ENCODE peak calls at places on chromosomes 5 and 9, in nine cellular contexts. One of them, this sample, is unnamed.

GRCh38 chr9:133502112-133502511 is 22.6 kb downstream of the MYMK start:
- DNase-seq in ovary: no peak
- DNase-seq in fibroblast of mammary gland: no peak
- DNase-seq in IMR-90: no peak
- DNase-seq in spleen: no peak
- DNase-seq in dorsolateral prefrontal cortex: no peak
- DNase-seq in PC-9: no peak
- DNase-seq in foreskin fibroblast: no peak
- DNase-seq in upper lobe of right lung: no peak
- DNase-seq in this sample: no peak

GRCh38 chr5:98638111-98638510 is 135.4 kb upstream of the RGMB start:
- DNase-seq in dorsolateral prefrontal cortex: no peak
- DNase-seq in spleen: no peak
- DNase-seq in ovary: no peak
- DNase-seq in upper lobe of right lung: no peak
- DNase-seq in IMR-90: no peak
- DNase-seq in PC-9: no peak
- DNase-seq in foreskin fibroblast: peak
- DNase-seq in fibroblast of mammary gland: no peak
- DNase-seq in this sample: no peak

GRCh38 chr5:88188458-88189132 is 80.0 kb downstream of the TMEM161B start:
- DNase-seq in spleen: no peak
- DNase-seq in upper lobe of right lung: no peak
- DNase-seq in dorsolateral prefrontal cortex: no peak
- DNase-seq in ovary: no peak
- DNase-seq in foreskin fibroblast: peak
- DNase-seq in IMR-90: no peak
- DNase-seq in PC-9: no peak
- DNase-seq in fibroblast of mammary gland: peak
- DNase-seq in this sample: peak

GRCh38 chr5:31656806-31657205 is 17.9 kb downstream of the PDZD2 start:
- DNase-seq in dorsolateral prefrontal cortex: no peak
- DNase-seq in PC-9: no peak
- DNase-seq in upper lobe of right lung: no peak
- DNase-seq in ovary: no peak
- DNase-seq in fibroblast of mammary gland: no peak
- DNase-seq in foreskin fibroblast: no peak
- DNase-seq in spleen: no peak
- DNase-seq in IMR-90: no peak
- DNase-seq in this sample: no peak

GRCh38 chr5:112878760-112879159 is 17.7 kb downstream of the SRP19 start:
- DNase-seq in upper lobe of right lung: no peak
- DNase-seq in fibroblast of mammary gland: no peak
- DNase-seq in foreskin fibroblast: no peak
- DNase-seq in IMR-90: peak
- DNase-seq in spleen: no peak
- DNase-seq in dorsolateral prefrontal cortex: no peak
- DNase-seq in ovary: no peak
- DNase-seq in PC-9: peak
- DNase-seq in this sample: peak

GRCh38 chr5:61228691-61229280 is 66.5 kb upstream of the SMIM15 start:
- DNase-seq in IMR-90: peak
- DNase-seq in foreskin fibroblast: peak
- DNase-seq in upper lobe of right lung: no peak
- DNase-seq in fibroblast of mammary gland: peak
- DNase-seq in ovary: no peak
- DNase-seq in dorsolateral prefrontal cortex: peak
- DNase-seq in spleen: no peak
- DNase-seq in PC-9: peak
- DNase-seq in this sample: peak

GRCh38 chr5:139904566-139905400 is 109.2 kb downstream of the PSD2 start:
- DNase-seq in fibroblast of mammary gland: peak
- DNase-seq in upper lobe of right lung: peak
- DNase-seq in spleen: peak
- DNase-seq in dorsolateral prefrontal cortex: no peak
- DNase-seq in foreskin fibroblast: peak
- DNase-seq in IMR-90: no peak
- DNase-seq in ovary: peak
- DNase-seq in PC-9: no peak
- DNase-seq in this sample: no peak

GRCh38 chr9:18678846-18679245 is 204.9 kb downstream of the ADAMTSL1 start:
- DNase-seq in spleen: no peak
- DNase-seq in fibroblast of mammary gland: peak
- DNase-seq in foreskin fibroblast: no peak
- DNase-seq in PC-9: no peak
- DNase-seq in dorsolateral prefrontal cortex: no peak
- DNase-seq in IMR-90: no peak
- DNase-seq in upper lobe of right lung: no peak
- DNase-seq in ovary: no peak
- DNase-seq in this sample: no peak

GRCh38 chr5:147406636-147407035 is 103.2 kb downstream of the DPYSL3 start:
- DNase-seq in spleen: no peak
- DNase-seq in IMR-90: no peak
- DNase-seq in foreskin fibroblast: no peak
- DNase-seq in fibroblast of mammary gland: no peak
- DNase-seq in upper lobe of right lung: no peak
- DNase-seq in PC-9: no peak
- DNase-seq in ovary: no peak
- DNase-seq in dorsolateral prefrontal cortex: no peak
- DNase-seq in this sample: no peak

GRCh38 chr9:83291196-83291595 is 228.3 kb upstream of the RASEF start:
- DNase-seq in PC-9: no peak
- DNase-seq in fibroblast of mammary gland: no peak
- DNase-seq in dorsolateral prefrontal cortex: no peak
- DNase-seq in foreskin fibroblast: peak
- DNase-seq in spleen: no peak
- DNase-seq in IMR-90: no peak
- DNase-seq in ovary: no peak
- DNase-seq in upper lobe of right lung: no peak
- DNase-seq in this sample: no peak

GRCh38 chr5:172564187-172564586 is 76.9 kb upstream of the NEURL1B start:
- DNase-seq in upper lobe of right lung: no peak
- DNase-seq in spleen: no peak
- DNase-seq in ovary: peak
- DNase-seq in PC-9: no peak
- DNase-seq in fibroblast of mammary gland: no peak
- DNase-seq in foreskin fibroblast: no peak
- DNase-seq in dorsolateral prefrontal cortex: no peak
- DNase-seq in IMR-90: no peak
- DNase-seq in this sample: no peak

GRCh38 chr5:40681351-40682311 is 1.9 kb downstream of the PTGER4 start:
- DNase-seq in PC-9: no peak
- DNase-seq in dorsolateral prefrontal cortex: no peak
- DNase-seq in upper lobe of right lung: peak
- DNase-seq in fibroblast of mammary gland: peak
- DNase-seq in spleen: peak
- DNase-seq in IMR-90: no peak
- DNase-seq in foreskin fibroblast: peak
- DNase-seq in ovary: no peak
- DNase-seq in this sample: no peak

GRCh38 chr5:34652466-34652865 is 3.7 kb upstream of the RAI14 start:
- DNase-seq in PC-9: no peak
- DNase-seq in dorsolateral prefrontal cortex: no peak
- DNase-seq in upper lobe of right lung: no peak
- DNase-seq in IMR-90: no peak
- DNase-seq in ovary: no peak
- DNase-seq in fibroblast of mammary gland: no peak
- DNase-seq in foreskin fibroblast: no peak
- DNase-seq in spleen: no peak
- DNase-seq in this sample: no peak

GRCh38 chr5:35851282-35851681 is 5.4 kb upstream of the IL7R start:
- DNase-seq in foreskin fibroblast: peak
- DNase-seq in fibroblast of mammary gland: peak
- DNase-seq in PC-9: no peak
- DNase-seq in dorsolateral prefrontal cortex: no peak
- DNase-seq in ovary: no peak
- DNase-seq in IMR-90: peak
- DNase-seq in upper lobe of right lung: no peak
- DNase-seq in spleen: no peak
- DNase-seq in this sample: no peak

GRCh38 chr5:107724642-107725041 is 53.9 kb upstream of the EFNA5 start:
- DNase-seq in upper lobe of right lung: no peak
- DNase-seq in PC-9: no peak
- DNase-seq in spleen: no peak
- DNase-seq in fibroblast of mammary gland: no peak
- DNase-seq in dorsolateral prefrontal cortex: no peak
- DNase-seq in IMR-90: no peak
- DNase-seq in foreskin fibroblast: no peak
- DNase-seq in ovary: no peak
- DNase-seq in this sample: no peak

GRCh38 chr5:88839238-88839637 is 43.7 kb downstream of the MEF2C start:
- DNase-seq in PC-9: no peak
- DNase-seq in ovary: no peak
- DNase-seq in upper lobe of right lung: no peak
- DNase-seq in foreskin fibroblast: no peak
- DNase-seq in IMR-90: no peak
- DNase-seq in fibroblast of mammary gland: no peak
- DNase-seq in dorsolateral prefrontal cortex: no peak
- DNase-seq in spleen: no peak
- DNase-seq in this sample: no peak

GRCh38 chr5:33231935-33232334 is 208.8 kb upstream of the TARS1 start:
- DNase-seq in fibroblast of mammary gland: peak
- DNase-seq in spleen: no peak
- DNase-seq in dorsolateral prefrontal cortex: no peak
- DNase-seq in PC-9: no peak
- DNase-seq in ovary: no peak
- DNase-seq in IMR-90: peak
- DNase-seq in foreskin fibroblast: peak
- DNase-seq in upper lobe of right lung: no peak
- DNase-seq in this sample: peak

GRCh38 chr5:142548739-142549275 is 137.1 kb downstream of the FGF1 start:
- DNase-seq in PC-9: peak
- DNase-seq in IMR-90: peak
- DNase-seq in foreskin fibroblast: peak
- DNase-seq in ovary: no peak
- DNase-seq in upper lobe of right lung: no peak
- DNase-seq in fibroblast of mammary gland: peak
- DNase-seq in spleen: no peak
- DNase-seq in dorsolateral prefrontal cortex: peak
- DNase-seq in this sample: peak

DNA sequence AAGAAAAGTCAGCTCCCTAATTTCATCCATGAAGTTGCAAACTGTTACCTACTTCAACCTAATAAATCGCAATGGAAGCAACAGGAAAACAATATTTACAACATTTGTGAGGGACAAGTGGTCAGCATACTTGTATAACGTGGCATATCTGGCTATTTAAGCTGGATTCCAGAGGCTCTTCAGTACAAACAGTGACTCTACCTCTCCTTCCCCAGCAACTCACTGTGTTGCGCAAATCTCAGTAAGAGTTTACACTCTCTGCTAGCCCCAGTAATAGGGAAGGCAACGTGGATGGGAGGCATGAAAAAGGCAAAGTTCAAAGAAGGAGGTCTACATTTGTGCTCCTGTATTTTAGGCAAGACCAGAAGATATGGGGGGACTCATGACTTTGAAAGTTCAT is 18.9 kb upstream of the SEMA5A start:
- DNase-seq in spleen: no peak
- DNase-seq in fibroblast of mammary gland: no peak
- DNase-seq in IMR-90: no peak
- DNase-seq in dorsolateral prefrontal cortex: no peak
- DNase-seq in foreskin fibroblast: no peak
- DNase-seq in ovary: no peak
- DNase-seq in PC-9: no peak
- DNase-seq in upper lobe of right lung: no peak
- DNase-seq in this sample: peak
- TF ChIP-seq CTCF in spleen: no peak
- TF ChIP-seq CTCF in fibroblast of mammary gland: no peak
- TF ChIP-seq CTCF in IMR-90: no peak
- TF ChIP-seq CTCF in dorsolateral prefrontal cortex: no peak
- TF ChIP-seq CTCF in foreskin fibroblast: no peak
- TF ChIP-seq CTCF in ovary: no peak
- TF ChIP-seq CTCF in PC-9: no peak
- TF ChIP-seq CTCF in upper lobe of right lung: no peak
- TF ChIP-seq CTCF in this sample: no peak

GRCh38 chr5:42993516-42994284 is 46.4 kb downstream of the ANXA2R start:
- DNase-seq in PC-9: no peak
- DNase-seq in IMR-90: peak
- DNase-seq in dorsolateral prefrontal cortex: no peak
- DNase-seq in foreskin fibroblast: peak
- DNase-seq in fibroblast of mammary gland: peak
- DNase-seq in upper lobe of right lung: no peak
- DNase-seq in ovary: no peak
- DNase-seq in spleen: peak
- DNase-seq in this sample: peak
- H3K4me3 ChIP-seq in PC-9: peak
- H3K4me3 ChIP-seq in IMR-90: peak
- H3K4me3 ChIP-seq in dorsolateral prefrontal cortex: peak
- H3K4me3 ChIP-seq in foreskin fibroblast: peak
- H3K4me3 ChIP-seq in fibroblast of mammary gland: peak
- H3K4me3 ChIP-seq in upper lobe of right lung: peak
- H3K4me3 ChIP-seq in ovary: peak
- H3K4me3 ChIP-seq in spleen: peak
- H3K4me3 ChIP-seq in this sample: peak

GRCh38 chr9:131678499-131679111 is 61.3 kb downstream of the RAPGEF1 start:
- DNase-seq in PC-9: peak
- DNase-seq in foreskin fibroblast: peak
- DNase-seq in fibroblast of mammary gland: peak
- DNase-seq in ovary: no peak
- DNase-seq in IMR-90: peak
- DNase-seq in dorsolateral prefrontal cortex: peak
- DNase-seq in upper lobe of right lung: peak
- DNase-seq in spleen: peak
- DNase-seq in this sample: peak

GRCh38 chr9:131675437-131676022 is 64.3 kb downstream of the RAPGEF1 start:
- DNase-seq in spleen: no peak
- DNase-seq in IMR-90: no peak
- DNase-seq in PC-9: no peak
- DNase-seq in dorsolateral prefrontal cortex: no peak
- DNase-seq in foreskin fibroblast: no peak
- DNase-seq in ovary: no peak
- DNase-seq in upper lobe of right lung: no peak
- DNase-seq in fibroblast of mammary gland: no peak
- DNase-seq in this sample: no peak

GRCh38 chr9:131676431-131676972 is 63.4 kb downstream of the RAPGEF1 start:
- DNase-seq in dorsolateral prefrontal cortex: no peak
- DNase-seq in ovary: no peak
- DNase-seq in IMR-90: no peak
- DNase-seq in fibroblast of mammary gland: no peak
- DNase-seq in PC-9: peak
- DNase-seq in spleen: no peak
- DNase-seq in foreskin fibroblast: peak
- DNase-seq in upper lobe of right lung: no peak
- DNase-seq in this sample: no peak

GRCh38 chr9:131677445-131678180 is 62.3 kb downstream of the RAPGEF1 start:
- DNase-seq in dorsolateral prefrontal cortex: no peak
- DNase-seq in PC-9: no peak
- DNase-seq in foreskin fibroblast: peak
- DNase-seq in upper lobe of right lung: no peak
- DNase-seq in fibroblast of mammary gland: peak
- DNase-seq in ovary: no peak
- DNase-seq in IMR-90: peak
- DNase-seq in spleen: no peak
- DNase-seq in this sample: peak

GRCh38 chr9:131677051-131677444 is 62.8 kb downstream of the RAPGEF1 start:
- DNase-seq in fibroblast of mammary gland: peak
- DNase-seq in IMR-90: peak
- DNase-seq in ovary: no peak
- DNase-seq in foreskin fibroblast: peak
- DNase-seq in PC-9: no peak
- DNase-seq in dorsolateral prefrontal cortex: no peak
- DNase-seq in upper lobe of right lung: no peak
- DNase-seq in spleen: no peak
- DNase-seq in this sample: no peak
- TF ChIP-seq CTCF in fibroblast of mammary gland: no peak
- TF ChIP-seq CTCF in IMR-90: no peak
- TF ChIP-seq CTCF in ovary: no peak
- TF ChIP-seq CTCF in foreskin fibroblast: no peak
- TF ChIP-seq CTCF in PC-9: no peak
- TF ChIP-seq CTCF in dorsolateral prefrontal cortex: no peak
- TF ChIP-seq CTCF in upper lobe of right lung: no peak
- TF ChIP-seq CTCF in spleen: no peak
- TF ChIP-seq CTCF in this sample: no peak

GRCh38 chr9:75147638-75148037 is 59.3 kb downstream of the OSTF1 start:
- DNase-seq in PC-9: no peak
- DNase-seq in fibroblast of mammary gland: no peak
- DNase-seq in foreskin fibroblast: peak
- DNase-seq in IMR-90: peak
- DNase-seq in ovary: no peak
- DNase-seq in upper lobe of right lung: no peak
- DNase-seq in dorsolateral prefrontal cortex: no peak
- DNase-seq in spleen: no peak
- DNase-seq in this sample: no peak
- H3K4me3 ChIP-seq in PC-9: no peak
- H3K4me3 ChIP-seq in fibroblast of mammary gland: no peak
- H3K4me3 ChIP-seq in foreskin fibroblast: no peak
- H3K4me3 ChIP-seq in IMR-90: no peak
- H3K4me3 ChIP-seq in ovary: no peak
- H3K4me3 ChIP-seq in upper lobe of right lung: no peak
- H3K4me3 ChIP-seq in dorsolateral prefrontal cortex: no peak
- H3K4me3 ChIP-seq in spleen: no peak
- H3K4me3 ChIP-seq in this sample: no peak